ENCODE peak calls at places on chromosome 2, in ten cellular contexts. Q is AG09309; U is CD4-positive, alpha-beta memory T cell; A is effector memory CD8-positive, alpha-beta T cell; K is A549; C is activated CD8-positive, alpha-beta memory T cell treated with anti-CD3 and anti-CD28 coated beads for 24 hours; X is HT1080; T is activated naive CD4-positive, alpha-beta T cell treated with anti-CD3 and anti-CD28 coated beads, Interleukin-2, amount 50 U/mL, for 72 hours; G is Ammon's horn; Z is memory B cell. V is an unnamed sample.

GRCh38 chr2:32064021-32064678 is 794 bp downstream of the SPAST start:
- DNase-seq in X (peak), U (no peak), Q (no peak), C (no peak), Z (no peak), A (no peak), T (peak), K (peak), G (peak), V (no peak)

GRCh38 chr2:10285578-10286198 is 17.0 kb upstream of the HPCAL1 start:
- DNase-seq in G (peak), U (no peak), T (no peak), C (no peak), Q (no peak), X (peak), Z (no peak), K (peak), A (no peak), V (no peak)

GRCh38 chr2:236642584-236643291 is 73.1 kb downstream of the ACKR3 start:
- DNase-seq in G (no peak), A (no peak), Z (no peak), T (no peak), X (peak), C (peak), U (no peak), K (peak), Q (peak), V (peak)

GRCh38 chr2:131673400-131674173 is 145.9 kb downstream of the CCDC74A start:
- DNase-seq in Q (peak), T (peak), K (peak), C (peak), A (peak), G (peak), U (peak), Z (peak), X (peak), V (no peak)

GRCh38 chr2:12979066-12979465 is 262.3 kb downstream of the TRIB2 start:
- DNase-seq in K (no peak), G (no peak), Q (no peak), A (no peak), C (no peak), X (no peak), U (no peak), T (no peak), Z (no peak), V (no peak)

GRCh38 chr2:155830817-155831579 is 501.5 kb downstream of the NR4A2 start:
- DNase-seq in C (no peak), T (no peak), Q (no peak), Z (no peak), A (no peak), G (no peak), K (no peak), X (no peak), U (no peak), V (no peak)

GRCh38 chr2:37802899-37803379 is 122.1 kb upstream of the RMDN2 start:
- DNase-seq in K (peak), C (no peak), A (no peak), T (no peak), G (no peak), U (no peak), Z (no peak), Q (peak), X (peak), V (peak)

GRCh38 chr2:127080941-127081769 is 25.8 kb downstream of the BIN1 start:
- DNase-seq in T (no peak), K (no peak), U (peak), X (peak), Z (peak), Q (no peak), C (peak), A (peak), G (no peak), V (no peak)

GRCh38 chr2:96636772-96637171 is 1.3 kb downstream of the KANSL3 start:
- DNase-seq in C (no peak), K (no peak), X (no peak), Z (no peak), T (no peak), Q (no peak), A (no peak), U (no peak), G (no peak), V (no peak)

GRCh38 chr2:112541315-112542122 is 746 bp upstream of the POLR1B start:
- DNase-seq in X (peak), K (peak), Z (no peak), Q (no peak), A (no peak), T (no peak), U (no peak), G (peak), C (peak), V (peak)

GRCh38 chr2:205585451-205586045 is 96.8 kb upstream of the NRP2 start:
- DNase-seq in A (no peak), Z (no peak), G (no peak), T (no peak), X (no peak), C (no peak), K (no peak), U (no peak), Q (no peak), V (no peak)